ENCODE peak calls at places on chromosomes 5 and 9, in ten cellular contexts. Z, E, Q, I, Y, W, A, U, M and T are unnamed samples.

GRCh38 chr9:130996672-130997394 is 12.1 kb upstream of the LAMC3 start:
- DNase-seq in Y (no peak), W (no peak), Z (no peak), M (no peak), Q (no peak), A (no peak), U (no peak), E (no peak), I (no peak), T (no peak)

GRCh38 chr9:4092793-4093709 is 206.8 kb downstream of the GLIS3 start:
- DNase-seq in Z (no peak), U (no peak), I (no peak), W (no peak), M (no peak), Y (no peak), A (no peak), E (no peak), Q (no peak), T (no peak)

GRCh38 chr5:14305045-14305444 is 161.9 kb downstream of the TRIO start:
- DNase-seq in W (no peak), I (no peak), Y (peak), U (no peak), Z (no peak), A (peak), M (peak), E (no peak), Q (no peak), T (peak)

GRCh38 chr5:142325677-142326479 is 1.1 kb upstream of the SPRY4 start:
- DNase-seq in I (no peak), Y (peak), Z (no peak), U (no peak), E (no peak), M (no peak), W (no peak), Q (peak), A (peak), T (no peak)

GRCh38 chr5:91176288-91177016 is 206.7 kb downstream of the ARRDC3 start:
- DNase-seq in W (no peak), Y (no peak), E (no peak), A (no peak), Q (no peak), I (no peak), M (no peak), U (no peak), Z (no peak), T (no peak)

GRCh38 chr5:60830581-60831127 is 13.4 kb downstream of the ELOVL7 start:
- DNase-seq in W (no peak), A (no peak), U (no peak), M (no peak), Q (no peak), Y (no peak), I (no peak), E (no peak), Z (no peak), T (no peak)

GRCh38 chr9:38062498-38063362 is 6.3 kb downstream of the SHB start:
- DNase-seq in M (peak), Z (no peak), Q (no peak), I (no peak), A (peak), E (no peak), W (no peak), U (no peak), Y (peak), T (no peak)

GRCh38 chr5:10489810-10490426 is 48.2 kb downstream of the ROPN1L start:
- DNase-seq in E (peak), A (peak), Y (peak), M (no peak), I (peak), Z (no peak), Q (no peak), W (no peak), U (no peak), T (no peak)

GRCh38 chr9:78574354-78575036 is 277.6 kb downstream of the PSAT1 start:
- DNase-seq in U (no peak), M (no peak), I (no peak), Y (no peak), W (no peak), Q (no peak), E (no peak), A (no peak), Z (no peak), T (no peak)

GRCh38 chr5:39948867-39949468 is 524.2 kb upstream of the DAB2 start:
- DNase-seq in Z (peak), A (peak), Y (peak), M (peak), E (no peak), U (peak), I (peak), Q (peak), W (peak), T (peak)

GRCh38 chr5:144141581-144141980 is 28.9 kb downstream of the YIPF5 start:
- DNase-seq in Q (no peak), Y (no peak), A (no peak), Z (no peak), W (no peak), M (no peak), U (no peak), E (no peak), I (no peak), T (no peak)

GRCh38 chr9:73116030-73116429 is 35.6 kb upstream of the ANXA1 start:
- DNase-seq in E (no peak), U (no peak), Y (peak), A (no peak), I (no peak), Z (no peak), M (peak), W (no peak), Q (no peak), T (no peak)

GRCh38 chr9:21286654-21287053 is 18.5 kb downstream of the IFNA5 start:
- DNase-seq in I (peak), Y (no peak), M (no peak), A (no peak), W (no peak), Q (no peak), U (no peak), E (no peak), Z (no peak), T (no peak)

GRCh38 chr5:127111112-127111511 is 37.8 kb upstream of the C5orf63 start:
- DNase-seq in Y (no peak), A (no peak), U (no peak), E (no peak), Z (no peak), I (no peak), Q (no peak), M (no peak), W (no peak), T (no peak)

GRCh38 chr9:134136117-134136996 is 475 bp downstream of the WDR5 start:
- DNase-seq in Z (peak), E (no peak), Q (peak), I (no peak), U (no peak), W (no peak), M (no peak), A (peak), Y (peak), T (no peak)

GRCh38 chr5:76960004-76960625 is 7.3 kb downstream of the CRHBP start:
- DNase-seq in A (no peak), I (peak), Z (no peak), M (peak), E (no peak), Y (peak), Q (no peak), U (no peak), W (no peak), T (no peak)

GRCh38 chr9:130860458-130861316 is 25.6 kb downstream of the ABL1 start:
- DNase-seq in Y (peak), I (no peak), Q (no peak), M (peak), Z (no peak), A (peak), U (no peak), E (no peak), W (no peak), T (peak)

GRCh38 chr5:60066502-60066901 is 173.0 kb upstream of the PDE4D start:
- DNase-seq in I (no peak), W (no peak), U (no peak), M (peak), Q (no peak), E (no peak), A (no peak), Y (peak), Z (no peak), T (peak)

GRCh38 chr5:76838481-76839261 is 11.1 kb upstream of the S100Z start:
- DNase-seq in W (no peak), I (no peak), U (no peak), Q (no peak), M (no peak), Y (peak), A (peak), Z (no peak), E (no peak), T (peak)

GRCh38 chr5:124043456-124043855 is 531.5 kb downstream of the CSNK1G3 start:
- DNase-seq in A (peak), Y (peak), U (no peak), Q (no peak), I (peak), Z (no peak), E (no peak), M (no peak), W (no peak), T (no peak)

GRCh38 chr9:120531683-120532300 is 48.2 kb downstream of the CDK5RAP2 start:
- DNase-seq in A (peak), Y (peak), E (no peak), W (no peak), Q (no peak), U (no peak), M (no peak), I (peak), Z (no peak), T (no peak)

GRCh38 chr5:174773371-174773770 is 49.0 kb downstream of the MSX2 start:
- DNase-seq in W (no peak), Z (no peak), A (no peak), I (no peak), U (no peak), Y (no peak), M (no peak), E (no peak), Q (no peak), T (no peak)

GRCh38 chr5:142769793-142770649 is at the start of gene ARHGAP26:
- DNase-seq in Y (peak), I (peak), Q (peak), U (peak), E (peak), W (peak), A (peak), M (peak), Z (peak), T (peak)

GRCh38 chr5:177310757-177311173 is 933 bp downstream of the MXD3 start:
- DNase-seq in A (peak), W (no peak), Q (no peak), Y (peak), U (no peak), M (no peak), I (peak), E (no peak), Z (no peak), T (no peak)

GRCh38 chr5:179623906-179624741 is 653 bp upstream of the HNRNPH1 start:
- DNase-seq in E (peak), Y (peak), U (peak), Z (peak), I (peak), Q (no peak), A (peak), M (peak), W (peak), T (peak)

GRCh38 chr5:435961-436640 is 6.9 kb upstream of the EXOC3 start:
- DNase-seq in U (no peak), W (no peak), Y (peak), E (no peak), A (peak), M (no peak), Q (no peak), I (peak), Z (no peak), T (no peak)

GRCh38 chr5:141843156-141843927 is 34.9 kb downstream of the PCDH1 start:
- DNase-seq in Z (no peak), A (peak), M (no peak), W (no peak), Y (peak), E (no peak), I (no peak), Q (no peak), U (no peak), T (no peak)

GRCh38 chr5:106691701-106692100 is 979.0 kb downstream of the EFNA5 start:
- DNase-seq in U (no peak), A (no peak), W (no peak), I (no peak), E (no peak), M (no peak), Q (no peak), Z (no peak), Y (peak), T (no peak)

GRCh38 chr9:93675336-93676150 is 99.2 kb downstream of the PHF2 start:
- DNase-seq in I (no peak), M (no peak), Y (no peak), Z (no peak), Q (peak), A (no peak), E (no peak), U (no peak), W (no peak), T (no peak)

GRCh38 chr9:135343733-135344522 is 135.7 kb upstream of the PPP1R26 start:
- DNase-seq in Y (peak), Z (peak), A (peak), U (no peak), M (no peak), I (no peak), W (peak), Q (peak), E (peak), T (no peak)

GRCh38 chr5:159660401-159660800 is 255.9 kb upstream of the ADRA1B start:
- DNase-seq in Z (no peak), A (no peak), Y (peak), I (no peak), U (no peak), E (no peak), W (no peak), M (no peak), Q (no peak), T (peak)

GRCh38 chr5:75509956-75510355 is 1.5 kb downstream of the CERT1 start:
- DNase-seq in W (no peak), Z (no peak), I (peak), Q (no peak), E (no peak), Y (peak), M (peak), U (no peak), A (peak), T (no peak)

GRCh38 chr9:127761491-127761904 is 17.0 kb downstream of the SH2D3C start:
- DNase-seq in M (no peak), Y (no peak), W (no peak), U (no peak), A (no peak), Q (no peak), Z (no peak), I (no peak), E (no peak), T (no peak)

GRCh38 chr5:157159209-157159751 is 6.8 kb downstream of the GARIN3 start:
- DNase-seq in U (no peak), M (no peak), Z (no peak), A (no peak), Q (peak), W (no peak), I (no peak), Y (no peak), E (peak), T (no peak)

GRCh38 chr5:159899067-159900049 is 16.9 kb upstream of the ADRA1B start:
- DNase-seq in I (no peak), M (peak), Q (no peak), Y (peak), Z (no peak), E (no peak), W (no peak), U (no peak), A (no peak), T (no peak)